ENCODE peak calls at places on chromosomes 16 and 17, in six cellular contexts. One of them, this sample, is unnamed.

GRCh38 chr17:17322516-17323510 is 19.6 kb downstream of the NT5M start:
- DNase-seq in H1: no peak
- DNase-seq in GM12892: no peak
- DNase-seq in GM12878: no peak
- DNase-seq in HepG2: no peak
- DNase-seq in K562: no peak
- DNase-seq in this sample: no peak

GRCh38 chr16:466651-467050 is 41.2 kb downstream of the RAB11FIP3 start:
- DNase-seq in H1: no peak
- DNase-seq in GM12892: no peak
- DNase-seq in GM12878: no peak
- DNase-seq in HepG2: no peak
- DNase-seq in K562: no peak
- DNase-seq in this sample: no peak

GRCh38 chr16:57091200-57091989 is 988 bp upstream of the CPNE2 start:
- DNase-seq in H1: peak
- DNase-seq in GM12892: no peak
- DNase-seq in GM12878: no peak
- DNase-seq in HepG2: peak
- DNase-seq in K562: no peak
- DNase-seq in this sample: no peak

GRCh38 chr16:29744541-29745101 is 1.2 kb downstream of the C16orf54 start:
- DNase-seq in H1: no peak
- DNase-seq in GM12892: no peak
- DNase-seq in GM12878: no peak
- DNase-seq in HepG2: no peak
- DNase-seq in K562: no peak
- DNase-seq in this sample: peak

GRCh38 chr17:18910326-18910725 is 41.6 kb upstream of the SLC5A10 start:
- DNase-seq in H1: no peak
- DNase-seq in GM12892: no peak
- DNase-seq in GM12878: no peak
- DNase-seq in HepG2: no peak
- DNase-seq in K562: no peak
- DNase-seq in this sample: no peak

GRCh38 chr17:550776-551175 is 163.9 kb downstream of the VPS53 start:
- DNase-seq in H1: no peak
- DNase-seq in GM12892: no peak
- DNase-seq in GM12878: no peak
- DNase-seq in HepG2: no peak
- DNase-seq in K562: no peak
- DNase-seq in this sample: no peak

GRCh38 chr16:2786061-2786825 is 1.1 kb downstream of the PRSS33 start:
- DNase-seq in H1: no peak
- DNase-seq in GM12892: no peak
- DNase-seq in GM12878: no peak
- DNase-seq in HepG2: no peak
- DNase-seq in K562: no peak
- DNase-seq in this sample: no peak

GRCh38 chr17:19387921-19388521 is 1.0 kb upstream of the MFAP4 start:
- DNase-seq in H1: no peak
- DNase-seq in GM12892: no peak
- DNase-seq in GM12878: no peak
- DNase-seq in HepG2: no peak
- DNase-seq in K562: no peak
- DNase-seq in this sample: no peak

GRCh38 chr17:71828182-71828596 is 292.6 kb upstream of the SOX9 start:
- DNase-seq in H1: peak
- DNase-seq in GM12892: no peak
- DNase-seq in GM12878: no peak
- DNase-seq in HepG2: no peak
- DNase-seq in K562: no peak
- DNase-seq in this sample: no peak

GRCh38 chr16:71504901-71505300 is 15.8 kb upstream of the ZNF19 start:
- DNase-seq in H1: no peak
- DNase-seq in GM12892: no peak
- DNase-seq in GM12878: no peak
- DNase-seq in HepG2: no peak
- DNase-seq in K562: no peak
- DNase-seq in this sample: no peak

GRCh38 chr17:6343191-6343590 is 91.7 kb downstream of the AIPL1 start:
- DNase-seq in H1: no peak
- DNase-seq in GM12892: no peak
- DNase-seq in GM12878: no peak
- DNase-seq in HepG2: no peak
- DNase-seq in K562: no peak
- DNase-seq in this sample: no peak
- TF ChIP-seq POLR2AphosphoS5 in H1: no peak
- TF ChIP-seq POLR2AphosphoS5 in GM12892: no peak
- TF ChIP-seq POLR2AphosphoS5 in GM12878: no peak
- TF ChIP-seq POLR2AphosphoS5 in HepG2: no peak
- TF ChIP-seq POLR2AphosphoS5 in K562: no peak
- TF ChIP-seq POLR2AphosphoS5 in this sample: no peak

GRCh38 chr16:1677942-1678499 is at the start of gene JPT2:
- DNase-seq in H1: peak
- DNase-seq in GM12892: peak
- DNase-seq in GM12878: peak
- DNase-seq in HepG2: peak
- DNase-seq in K562: peak
- DNase-seq in this sample: peak
- TF ChIP-seq POLR2A in H1: no peak
- TF ChIP-seq POLR2A in GM12892: peak
- TF ChIP-seq POLR2A in GM12878: peak
- TF ChIP-seq POLR2A in HepG2: peak
- TF ChIP-seq POLR2A in K562: peak
- TF ChIP-seq POLR2A in this sample: no peak

GRCh38 chr16:89330177-89330856 is 112.8 kb downstream of the ZNF778 start:
- DNase-seq in H1: no peak
- DNase-seq in GM12892: no peak
- DNase-seq in GM12878: no peak
- DNase-seq in HepG2: peak
- DNase-seq in K562: peak
- DNase-seq in this sample: no peak

GRCh38 chr16:89325861-89326471 is 108.5 kb downstream of the ZNF778 start:
- DNase-seq in H1: no peak
- DNase-seq in GM12892: no peak
- DNase-seq in GM12878: no peak
- DNase-seq in HepG2: no peak
- DNase-seq in K562: peak
- DNase-seq in this sample: no peak

GRCh38 chr16:89324056-89325010 is 106.8 kb downstream of the ZNF778 start:
- DNase-seq in H1: no peak
- DNase-seq in GM12892: peak
- DNase-seq in GM12878: peak
- DNase-seq in HepG2: no peak
- DNase-seq in K562: no peak
- DNase-seq in this sample: peak

GRCh38 chr16:89323120-89323960 is 105.8 kb downstream of the ZNF778 start:
- DNase-seq in H1: no peak
- DNase-seq in GM12892: no peak
- DNase-seq in GM12878: no peak
- DNase-seq in HepG2: no peak
- DNase-seq in K562: no peak
- DNase-seq in this sample: no peak

GRCh38 chr16:89326721-89327120 is 109.2 kb downstream of the ZNF778 start:
- DNase-seq in H1: no peak
- DNase-seq in GM12892: no peak
- DNase-seq in GM12878: no peak
- DNase-seq in HepG2: no peak
- DNase-seq in K562: no peak
- DNase-seq in this sample: no peak
- TF ChIP-seq TAF1 in H1: no peak
- TF ChIP-seq TAF1 in GM12892: no peak
- TF ChIP-seq TAF1 in GM12878: no peak
- TF ChIP-seq TAF1 in HepG2: no peak
- TF ChIP-seq TAF1 in K562: no peak
- TF ChIP-seq TAF1 in this sample: no peak

GRCh38 chr16:27221576-27222498 is 18.5 kb downstream of the KDM8 start:
- DNase-seq in H1: no peak
- DNase-seq in GM12892: no peak
- DNase-seq in GM12878: no peak
- DNase-seq in HepG2: no peak
- DNase-seq in K562: no peak
- DNase-seq in this sample: no peak
- TF ChIP-seq POLR2AphosphoS5 in H1: no peak
- TF ChIP-seq POLR2AphosphoS5 in GM12892: no peak
- TF ChIP-seq POLR2AphosphoS5 in GM12878: no peak
- TF ChIP-seq POLR2AphosphoS5 in HepG2: no peak
- TF ChIP-seq POLR2AphosphoS5 in K562: no peak
- TF ChIP-seq POLR2AphosphoS5 in this sample: no peak

GRCh38 chr16:88537864-88538263 is 32.3 kb upstream of the ZC3H18 start:
- DNase-seq in H1: no peak
- DNase-seq in GM12892: no peak
- DNase-seq in GM12878: no peak
- DNase-seq in HepG2: no peak
- DNase-seq in K562: no peak
- DNase-seq in this sample: no peak
- TF ChIP-seq POLR2A in H1: no peak
- TF ChIP-seq POLR2A in GM12892: no peak
- TF ChIP-seq POLR2A in GM12878: no peak
- TF ChIP-seq POLR2A in HepG2: no peak
- TF ChIP-seq POLR2A in K562: no peak
- TF ChIP-seq POLR2A in this sample: no peak

GRCh38 chr17:57962441-57963148 is 7.4 kb upstream of the CUEDC1 start:
- DNase-seq in H1: no peak
- DNase-seq in GM12892: no peak
- DNase-seq in GM12878: no peak
- DNase-seq in HepG2: no peak
- DNase-seq in K562: no peak
- DNase-seq in this sample: no peak
- TF ChIP-seq TAF1 in H1: no peak
- TF ChIP-seq TAF1 in GM12892: no peak
- TF ChIP-seq TAF1 in GM12878: no peak
- TF ChIP-seq TAF1 in HepG2: no peak
- TF ChIP-seq TAF1 in K562: no peak
- TF ChIP-seq TAF1 in this sample: no peak

DNA sequence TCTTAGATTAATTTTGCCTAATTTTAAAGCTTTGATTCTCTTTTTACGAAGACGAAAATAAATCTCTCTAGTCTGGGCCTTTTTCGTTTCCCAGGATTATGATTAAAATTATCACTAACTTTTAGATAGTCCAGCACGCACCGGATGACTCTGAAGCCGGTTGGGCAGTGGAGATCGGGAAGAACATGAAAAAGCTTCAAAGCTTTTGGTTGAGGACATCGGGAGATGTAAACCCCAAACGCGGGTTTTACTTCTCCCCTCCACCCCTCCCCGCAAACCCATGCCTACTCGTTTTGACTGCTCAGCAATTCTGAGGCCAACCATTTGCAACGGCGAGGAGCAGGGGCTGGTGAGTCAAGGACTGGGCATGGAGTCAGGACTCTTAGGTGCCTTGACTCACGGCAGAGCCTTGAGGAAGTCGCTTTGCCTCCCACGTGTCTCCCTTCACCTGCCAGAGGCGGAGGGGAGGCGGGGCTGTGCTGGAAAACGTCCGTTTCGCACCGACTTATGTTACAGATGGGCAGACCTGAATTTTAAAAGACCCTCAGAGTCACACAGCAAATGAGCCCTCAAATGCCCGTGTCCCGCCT is 989 bp upstream of the DUSP14 start:
- DNase-seq in H1: peak
- DNase-seq in GM12892: peak
- DNase-seq in GM12878: no peak
- DNase-seq in HepG2: peak
- DNase-seq in K562: peak
- DNase-seq in this sample: peak
- TF ChIP-seq POLR2AphosphoS5 in H1: peak
- TF ChIP-seq POLR2AphosphoS5 in GM12892: no peak
- TF ChIP-seq POLR2AphosphoS5 in GM12878: no peak
- TF ChIP-seq POLR2AphosphoS5 in HepG2: no peak
- TF ChIP-seq POLR2AphosphoS5 in K562: no peak
- TF ChIP-seq POLR2AphosphoS5 in this sample: no peak

GRCh38 chr17:68290955-68291835 is at the start of the genes ARSG and SLC16A6:
- DNase-seq in H1: no peak
- DNase-seq in GM12892: peak
- DNase-seq in GM12878: no peak
- DNase-seq in HepG2: peak
- DNase-seq in K562: peak
- DNase-seq in this sample: peak

GRCh38 chr17:68293490-68294195 is 2.3 kb downstream of the ARSG start:
- DNase-seq in H1: no peak
- DNase-seq in GM12892: no peak
- DNase-seq in GM12878: no peak
- DNase-seq in HepG2: no peak
- DNase-seq in K562: no peak
- DNase-seq in this sample: no peak

GRCh38 chr17:68292689-68293040 is 1.4 kb downstream of the ARSG start:
- DNase-seq in H1: no peak
- DNase-seq in GM12892: no peak
- DNase-seq in GM12878: no peak
- DNase-seq in HepG2: no peak
- DNase-seq in K562: no peak
- DNase-seq in this sample: no peak

GRCh38 chr17:68290268-68290954 is 516 bp downstream of the SLC16A6 start:
- DNase-seq in H1: no peak
- DNase-seq in GM12892: peak
- DNase-seq in GM12878: no peak
- DNase-seq in HepG2: no peak
- DNase-seq in K562: no peak
- DNase-seq in this sample: no peak

DNA sequence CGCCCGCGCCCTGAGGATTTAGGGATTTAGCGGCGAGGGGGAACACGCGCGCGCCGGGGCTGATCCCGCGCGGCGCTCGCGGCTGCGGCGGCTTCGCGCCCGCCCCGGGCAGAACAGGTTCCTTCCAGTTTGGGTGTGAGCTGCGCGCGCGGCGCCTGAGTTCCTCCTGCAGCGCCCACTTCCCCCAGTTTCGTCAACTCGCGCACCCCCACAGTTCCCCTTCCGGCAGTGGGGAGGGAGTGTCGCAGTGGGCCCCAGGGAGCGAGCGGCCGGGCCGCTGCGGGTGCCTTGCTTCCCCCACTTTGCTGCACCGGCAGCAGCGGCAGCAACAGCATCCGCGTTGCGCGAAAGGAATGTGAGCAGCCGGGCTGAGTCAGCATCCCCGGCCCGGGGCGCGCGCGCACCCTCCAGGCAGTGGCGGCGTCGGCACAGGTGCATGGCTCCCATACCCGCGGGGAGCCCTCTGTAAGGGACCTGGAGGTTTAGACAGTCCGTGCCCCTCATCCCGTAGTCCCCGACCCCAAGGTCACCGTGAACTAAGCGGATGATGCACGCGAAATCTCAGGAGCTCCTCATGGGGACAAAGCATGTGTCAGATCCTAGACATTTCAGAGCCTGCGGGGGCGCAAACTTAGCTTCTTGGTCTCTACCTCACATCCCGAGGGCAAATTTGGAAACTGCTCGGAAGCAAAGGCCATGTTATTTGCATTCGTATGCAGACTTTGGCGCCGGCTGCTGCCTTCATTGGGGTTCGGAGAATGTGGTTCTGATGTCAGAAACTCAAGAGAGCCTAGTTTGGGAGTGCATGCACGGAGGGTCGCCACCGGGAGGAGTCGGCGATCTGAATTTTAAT is 767 bp downstream of the ARSG start:
- DNase-seq in H1: no peak
- DNase-seq in GM12892: peak
- DNase-seq in GM12878: peak
- DNase-seq in HepG2: peak
- DNase-seq in K562: peak
- DNase-seq in this sample: peak
- TF ChIP-seq POLR2A in H1: peak
- TF ChIP-seq POLR2A in GM12892: peak
- TF ChIP-seq POLR2A in GM12878: peak
- TF ChIP-seq POLR2A in HepG2: peak
- TF ChIP-seq POLR2A in K562: peak
- TF ChIP-seq POLR2A in this sample: no peak